ENCODE peak calls at places on chromosomes 2 and 18, in nine cellular contexts. X is GM23248, M is heart right ventricle, N is lower lobe of right lung, P is esophagus muscularis mucosa, Z is psoas muscle, V is suprapubic skin, Q is aorta, K is cardiac muscle cell. L is an unnamed sample. For H3K4me1, the result is how much of the 10 kb centered on the place peaks cover.

GRCh38 chr2:68839260-68839833 is 31.9 kb downstream of the BMP10 start:
- DNase-seq in X (peak), M (no peak), N (no peak), P (no peak), Z (no peak), V (no peak), Q (no peak), K (no peak), L (no peak)

GRCh38 chr18:3624818-3625716 is 175.1 kb downstream of the TGIF1 start:
- DNase-seq in X (peak), M (no peak), N (no peak), P (no peak), Z (peak), V (peak), Q (peak), K (peak), L (peak)

GRCh38 chr2:242043538-242044205 is 174.1 kb downstream of the RTP5 start:
- DNase-seq in X (peak), M (no peak), N (no peak), P (no peak), Z (no peak), V (no peak), Q (peak), K (no peak), L (no peak)

GRCh38 chr18:67432806-67433205 is 83.7 kb downstream of the DSEL start:
- DNase-seq in X (peak), M (no peak), N (no peak), P (no peak), Z (no peak), V (no peak), Q (no peak), K (no peak), L (no peak)

GRCh38 chr2:179349670-179350303 is 85.2 kb upstream of the SESTD1 start:
- DNase-seq in X (no peak), M (no peak), N (no peak), P (no peak), Z (no peak), V (no peak), Q (no peak), K (no peak), L (no peak)

GRCh38 chr2:192218347-192218746 is 23.6 kb upstream of the TMEFF2 start:
- DNase-seq in X (no peak), M (no peak), N (no peak), P (no peak), Z (no peak), V (no peak), Q (no peak), K (no peak), L (no peak)

GRCh38 chr2:26644188-26644835 is 3.1 kb upstream of the CIB4 start:
- DNase-seq in X (no peak), M (no peak), N (no peak), P (no peak), Z (no peak), V (no peak), Q (no peak), K (no peak), L (no peak)

GRCh38 chr2:217491271-217491670 is 511.5 kb downstream of the TNS1 start:
- DNase-seq in X (no peak), M (no peak), N (no peak), P (no peak), Z (no peak), V (no peak), Q (no peak), K (no peak), L (no peak)

GRCh38 chr2:200310545-200310971 is 4.1 kb downstream of the SPATS2L start:
- DNase-seq in X (peak), M (no peak), N (no peak), P (no peak), Z (no peak), V (no peak), Q (no peak), K (no peak), L (no peak)

GRCh38 chr2:217283505-217283904 is 423.6 kb upstream of the TNP1 start:
- DNase-seq in X (no peak), M (no peak), N (no peak), P (peak), Z (no peak), V (no peak), Q (no peak), K (no peak), L (no peak)

GRCh38 chr2:134621939-134622705 is 96.7 kb downstream of the TMEM163 start:
- DNase-seq in X (no peak), M (no peak), N (no peak), P (peak), Z (no peak), V (no peak), Q (no peak), K (no peak), L (no peak)

DNA sequence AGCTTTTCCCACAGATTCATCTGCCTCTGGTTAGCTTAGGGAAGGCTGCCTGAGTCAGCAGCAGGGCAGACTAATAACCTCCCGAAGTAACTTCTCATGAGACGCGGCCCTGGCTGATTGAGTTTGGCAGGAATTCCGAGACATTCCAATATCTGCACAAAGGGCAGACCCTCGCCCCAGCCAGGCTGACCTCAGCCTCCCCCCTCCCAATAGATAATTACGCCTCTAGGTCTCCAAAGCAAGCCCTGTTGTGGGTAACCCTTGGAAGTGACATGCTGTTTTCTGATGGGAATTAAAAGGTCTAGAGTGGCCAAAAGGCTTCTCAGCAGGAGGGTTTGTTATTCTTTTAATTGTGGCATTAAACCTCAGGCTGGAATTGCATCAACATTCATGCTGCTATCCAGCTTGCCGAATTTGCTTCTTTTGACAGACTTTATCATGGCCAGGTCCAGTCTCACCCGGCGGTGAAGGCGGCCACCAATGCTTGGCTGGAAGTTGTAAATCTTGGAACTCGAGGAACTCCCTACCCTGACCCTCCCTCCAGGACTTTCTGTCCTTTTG is 98.0 kb upstream of the SLC14A2 start:
- DNase-seq in X (peak), M (peak), N (no peak), P (no peak), Z (peak), V (peak), Q (peak), K (no peak), L (no peak)
- H3K27ac ChIP-seq in X (peak), M (peak), N (peak), P (peak), Z (no peak), V (peak), Q (peak), K (no peak), L (no peak)

DNA sequence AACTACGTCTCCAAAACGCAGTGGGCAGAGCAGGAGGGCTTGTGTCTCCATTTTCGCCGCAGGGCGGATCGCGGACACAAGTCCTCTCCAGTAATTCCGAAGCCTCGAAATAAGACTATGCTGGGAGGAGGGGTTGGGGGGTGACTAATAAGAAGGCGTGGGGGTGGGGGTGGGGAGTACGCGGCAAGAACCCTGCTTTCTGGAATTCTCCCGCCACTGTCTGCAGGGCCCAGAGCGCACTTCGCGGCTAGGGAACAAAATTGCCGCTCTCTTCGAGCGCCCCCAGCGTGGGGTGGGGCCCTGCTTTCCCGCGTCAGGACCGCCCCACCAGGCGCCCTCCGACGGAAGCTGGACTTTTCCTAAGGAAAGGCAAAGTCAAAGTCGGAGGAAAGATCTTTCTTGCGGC is 12.0 kb downstream of the NR4A2 start:
- DNase-seq in X (peak), M (peak), N (peak), P (no peak), Z (peak), V (no peak), Q (no peak), K (peak), L (no peak)
- H3K4me3 ChIP-seq in X (peak), M (peak), N (peak), P (peak), Z (peak), V (peak), Q (peak), K (peak), L (peak)

GRCh38 chr18:48802543-48803428 is 148.0 kb downstream of the SMAD7 start:
- DNase-seq in X (no peak), M (no peak), N (peak), P (no peak), Z (no peak), V (no peak), Q (peak), K (peak), L (peak)

GRCh38 chr18:48804856-48805610 is 145.7 kb downstream of the SMAD7 start:
- DNase-seq in X (no peak), M (no peak), N (peak), P (no peak), Z (no peak), V (peak), Q (peak), K (no peak), L (peak)

GRCh38 chr18:48803951-48804855 is 146.6 kb downstream of the SMAD7 start:
- DNase-seq in X (no peak), M (no peak), N (peak), P (no peak), Z (no peak), V (peak), Q (peak), K (no peak), L (peak)

GRCh38 chr18:48801728-48802542 is 148.8 kb downstream of the SMAD7 start:
- DNase-seq in X (no peak), M (no peak), N (peak), P (no peak), Z (no peak), V (no peak), Q (peak), K (no peak), L (peak)

DNA sequence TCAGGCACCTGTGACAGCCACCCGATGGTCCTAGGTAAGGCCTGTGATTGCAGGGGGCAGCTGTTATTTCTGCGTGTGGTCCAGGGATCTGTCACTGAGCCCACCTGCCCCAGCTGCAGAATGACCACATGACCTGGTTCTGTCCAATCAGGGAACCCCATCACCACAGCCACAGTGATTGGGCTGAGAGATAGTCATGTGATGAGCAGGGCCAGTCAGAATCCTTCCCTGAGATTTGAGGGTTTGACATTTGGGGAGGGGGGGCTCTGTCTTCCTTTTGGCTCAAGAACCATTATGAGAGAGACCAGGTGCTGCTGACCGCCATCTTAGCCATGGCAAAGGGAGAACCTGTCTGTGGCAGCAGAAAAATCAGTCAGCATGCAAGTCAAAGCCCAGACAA is 147.2 kb downstream of the SMAD7 start:
- DNase-seq in X (no peak), M (no peak), N (peak), P (no peak), Z (no peak), V (no peak), Q (peak), K (no peak), L (peak)
- H3K4me1 ChIP-seq in X (under half), M (half or more), N (under half), P (under half), Z (under half), V (under half), Q (under half), K (under half), L (under half)

GRCh38 chr2:64639691-64640090 is 14.0 kb downstream of the SERTAD2 start:
- DNase-seq in X (no peak), M (no peak), N (no peak), P (no peak), Z (no peak), V (no peak), Q (no peak), K (no peak), L (no peak)

GRCh38 chr2:64641585-64641984 is 12.1 kb downstream of the SERTAD2 start:
- DNase-seq in X (no peak), M (no peak), N (no peak), P (no peak), Z (no peak), V (no peak), Q (no peak), K (no peak), L (no peak)

GRCh38 chr2:64637931-64638330 is 15.8 kb downstream of the SERTAD2 start:
- DNase-seq in X (peak), M (no peak), N (no peak), P (no peak), Z (no peak), V (no peak), Q (no peak), K (no peak), L (no peak)

GRCh38 chr2:64638502-64639120 is 15.1 kb downstream of the SERTAD2 start:
- DNase-seq in X (no peak), M (no peak), N (no peak), P (no peak), Z (no peak), V (no peak), Q (no peak), K (no peak), L (no peak)

GRCh38 chr2:64640153-64641044 is 13.3 kb downstream of the SERTAD2 start:
- DNase-seq in X (peak), M (no peak), N (no peak), P (no peak), Z (no peak), V (no peak), Q (no peak), K (no peak), L (no peak)
- H3K27ac ChIP-seq in X (peak), M (no peak), N (no peak), P (peak), Z (peak), V (peak), Q (no peak), K (peak), L (peak)

GRCh38 chr2:63755980-63756379 is 85.7 kb upstream of the UGP2 start:
- DNase-seq in X (peak), M (no peak), N (no peak), P (no peak), Z (no peak), V (no peak), Q (no peak), K (no peak), L (no peak)

GRCh38 chr2:63751901-63752300 is 89.8 kb upstream of the UGP2 start:
- DNase-seq in X (no peak), M (no peak), N (no peak), P (no peak), Z (no peak), V (no peak), Q (no peak), K (no peak), L (no peak)

GRCh38 chr2:63755216-63755615 is 86.5 kb upstream of the UGP2 start:
- DNase-seq in X (peak), M (no peak), N (no peak), P (no peak), Z (no peak), V (no peak), Q (no peak), K (no peak), L (no peak)
- H3K4me3 ChIP-seq in X (peak), M (no peak), N (no peak), P (no peak), Z (no peak), V (no peak), Q (no peak), K (no peak), L (no peak)

DNA sequence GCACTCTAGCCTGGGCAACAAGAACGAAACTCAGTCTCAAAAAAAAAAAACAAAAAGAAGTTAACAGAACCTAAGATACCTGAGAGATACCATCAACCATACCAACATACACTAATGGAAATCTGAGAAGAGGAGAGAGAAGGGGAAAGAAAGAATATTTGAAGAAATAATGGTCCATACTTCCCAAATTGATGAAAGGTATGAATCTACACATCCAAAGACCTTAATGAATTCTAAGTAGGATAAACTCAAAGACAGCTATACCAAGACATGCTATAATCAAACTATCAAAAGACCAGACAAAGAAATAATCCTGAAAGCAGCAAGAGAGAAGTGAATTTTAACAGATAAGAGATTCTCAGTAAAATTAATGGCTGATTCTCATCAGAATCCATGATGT is 109.6 kb downstream of the TRABD2A start:
- DNase-seq in X (no peak), M (no peak), N (no peak), P (no peak), Z (no peak), V (no peak), Q (no peak), K (no peak), L (no peak)
- H3K4me1 ChIP-seq in X (under half), M (under half), N (under half), P (under half), Z (under half), V (under half), Q (under half), K (under half), L (under half)